ENCODE peak calls at places on chromosome 19, in eight cellular contexts. Q is fibroblast of lung; J is A673; R is tibial nerve; Y is mesenchymal stem cell; F is adrenal gland; K is aorta; W is CD4-positive, alpha-beta memory T cell. B is an unnamed sample. For H3K4me1, the result is how much of the 10 kb centered on the place peaks cover.

GRCh38 chr19:47421844-47422395 is 2.6 kb upstream of the MEIS3 start:
- DNase-seq in Q (no peak), J (peak), R (no peak), Y (no peak), F (no peak), K (no peak), W (no peak), B (no peak)

GRCh38 chr19:3075605-3076431 is 13.5 kb upstream of the TLE5 start:
- DNase-seq in Q (no peak), J (peak), R (no peak), Y (no peak), F (peak), K (no peak), W (peak), B (peak)

GRCh38 chr19:33240181-33240771 is 14.6 kb upstream of the SLC7A10 start:
- DNase-seq in Q (no peak), J (no peak), R (no peak), Y (no peak), F (no peak), K (peak), W (no peak), B (no peak)

GRCh38 chr19:57620673-57621348 is 6.8 kb downstream of the ZNF134 start:
- DNase-seq in Q (peak), J (no peak), R (no peak), Y (no peak), F (no peak), K (no peak), W (no peak), B (no peak)

GRCh38 chr19:2014081-2014693 is 1.3 kb downstream of the BTBD2 start:
- DNase-seq in Q (no peak), J (no peak), R (no peak), Y (no peak), F (no peak), K (no peak), W (no peak), B (no peak)

GRCh38 chr19:43532962-43533545 is at the start of gene ZNF575:
- DNase-seq in Q (peak), J (peak), R (peak), Y (peak), F (peak), K (peak), W (peak), B (peak)

GRCh38 chr19:13881692-13882418 is 4.9 kb downstream of the NANOS3 start:
- DNase-seq in Q (no peak), J (no peak), R (peak), Y (peak), F (no peak), K (no peak), W (peak), B (peak)

GRCh38 chr19:6543866-6544347 is 13.1 kb downstream of the TNFSF9 start:
- DNase-seq in Q (no peak), J (no peak), R (no peak), Y (no peak), F (no peak), K (no peak), W (no peak), B (no peak)

GRCh38 chr19:35991731-35992450 is 3.1 kb upstream of the SDHAF1 start:
- DNase-seq in Q (no peak), J (no peak), R (no peak), Y (no peak), F (no peak), K (no peak), W (no peak), B (no peak)

GRCh38 chr19:10419200-10419645 is 1.1 kb upstream of the PDE4A start:
- DNase-seq in Q (no peak), J (peak), R (no peak), Y (no peak), F (no peak), K (no peak), W (no peak), B (no peak)

GRCh38 chr19:10418281-10419199 is 1.8 kb upstream of the PDE4A start:
- DNase-seq in Q (no peak), J (peak), R (no peak), Y (no peak), F (no peak), K (no peak), W (no peak), B (no peak)

GRCh38 chr19:10416380-10417257 is 3.7 kb upstream of the PDE4A start:
- DNase-seq in Q (peak), J (peak), R (peak), Y (peak), F (peak), K (peak), W (peak), B (peak)

GRCh38 chr19:10417598-10418280 is 2.6 kb upstream of the PDE4A start:
- DNase-seq in Q (no peak), J (peak), R (no peak), Y (no peak), F (no peak), K (no peak), W (no peak), B (no peak)

GRCh38 chr19:10416083-10416379 is 4.3 kb upstream of the PDE4A start:
- DNase-seq in Q (no peak), J (no peak), R (no peak), Y (no peak), F (no peak), K (no peak), W (no peak), B (no peak)
- H3K4me1 ChIP-seq in Q (under half), J (under half), R (under half), Y (under half), F (under half), K (under half), W (half or more), B (under half)

DNA sequence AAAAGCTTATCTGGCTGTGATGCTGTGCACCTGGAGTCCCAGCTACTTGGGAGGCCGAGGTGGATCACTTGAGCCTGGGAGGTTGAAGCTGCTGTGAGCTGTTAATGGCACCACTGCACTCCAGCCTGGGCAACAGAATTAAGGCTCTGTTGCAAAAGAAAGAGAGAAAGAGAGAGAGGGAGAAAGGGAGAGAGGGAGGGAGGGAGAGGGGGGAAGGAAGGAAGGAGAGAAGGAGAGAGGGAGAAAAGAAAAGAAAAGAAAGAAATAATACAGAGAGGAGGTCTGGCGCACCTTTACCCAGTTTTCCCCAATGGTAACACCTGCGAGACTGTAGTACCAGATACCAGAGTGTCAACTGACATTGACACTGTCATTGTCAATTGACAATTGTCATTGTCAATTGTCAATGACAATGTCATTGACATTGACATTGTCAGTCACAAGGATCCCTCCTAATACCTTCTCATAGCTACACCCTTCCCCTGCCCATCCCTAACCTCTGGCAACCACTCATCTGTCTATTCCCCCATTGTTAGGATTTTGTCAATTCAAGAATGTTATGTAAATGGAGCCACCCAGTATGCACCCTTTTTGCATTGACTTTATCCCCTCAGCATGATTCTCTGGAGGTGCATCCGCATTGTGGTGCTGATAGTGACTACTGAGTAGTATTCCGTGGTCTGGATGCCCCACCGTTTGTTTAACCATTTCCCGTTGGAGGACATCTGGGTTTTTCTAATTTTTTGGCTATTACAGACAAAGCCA is 21.3 kb downstream of the PAK4 start:
- DNase-seq in Q (no peak), J (no peak), R (no peak), Y (no peak), F (no peak), K (no peak), W (no peak), B (no peak)
- H3K4me1 ChIP-seq in Q (under half), J (under half), R (under half), Y (under half), F (under half), K (under half), W (under half), B (under half)

DNA sequence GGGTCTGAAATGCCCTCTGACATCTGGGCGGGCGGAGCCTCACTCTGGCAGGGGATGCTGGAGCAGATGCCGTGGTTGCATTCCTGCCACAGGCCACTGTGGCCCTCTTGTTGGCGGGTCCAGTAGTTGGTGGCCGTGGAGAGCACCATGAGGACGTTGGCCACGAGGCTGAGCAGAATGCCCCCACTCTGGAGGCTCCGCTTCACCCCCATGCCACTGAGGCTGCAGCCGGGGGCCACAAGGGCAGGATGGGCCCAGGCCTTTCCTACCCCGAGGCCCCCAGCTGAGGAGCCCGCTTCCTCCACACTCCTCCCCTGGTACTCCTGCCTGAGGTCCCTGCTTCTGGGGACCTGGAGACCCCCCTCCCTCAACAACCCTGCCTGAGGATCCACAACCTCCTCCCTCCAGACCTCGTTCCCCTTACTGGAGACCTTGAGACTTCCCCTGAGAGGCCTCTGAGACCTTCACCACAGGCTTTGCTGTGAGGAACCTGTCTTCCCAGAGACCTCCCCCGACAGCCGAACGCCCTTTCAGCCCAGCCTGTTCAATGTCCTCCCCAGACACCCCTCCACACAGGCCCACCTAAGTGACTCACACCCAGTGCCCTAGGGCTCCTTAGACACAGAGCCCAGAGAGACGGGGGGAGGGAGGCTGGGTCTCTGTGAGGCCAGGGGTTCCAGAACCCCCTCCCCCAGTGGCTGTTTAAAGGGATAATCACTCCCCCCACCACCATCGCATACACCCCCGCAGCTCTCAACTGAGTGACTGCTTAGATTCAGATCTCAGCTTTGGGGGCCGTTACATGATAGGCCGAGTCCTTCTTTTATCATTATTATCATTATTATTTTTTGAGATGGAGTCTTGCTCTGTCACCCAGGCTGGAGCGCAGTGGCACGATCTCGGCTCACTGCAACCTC is at the start of gene CLDND2:
- DNase-seq in Q (no peak), J (no peak), R (no peak), Y (no peak), F (no peak), K (no peak), W (no peak), B (no peak)
- H3K4me1 ChIP-seq in Q (under half), J (under half), R (under half), Y (under half), F (under half), K (under half), W (half or more), B (under half)

GRCh38 chr19:15290149-15290548 is 42.2 kb downstream of the BRD4 start:
- DNase-seq in Q (no peak), J (peak), R (no peak), Y (no peak), F (no peak), K (no peak), W (no peak), B (no peak)
- H3K4me1 ChIP-seq in Q (under half), J (half or more), R (half or more), Y (under half), F (under half), K (under half), W (half or more), B (under half)

B was measured in small intestine.